ENCODE peak calls at places on chromosomes 11 and 22, in six cellular contexts. One of them, this sample, is unnamed.

GRCh38 chr11:88103337-88104206 is 71.7 kb downstream of the RAB38 start:
- DNase-seq in cardiac muscle cell: peak
- DNase-seq in fibroblast of lung: peak
- DNase-seq in dorsolateral prefrontal cortex: no peak
- DNase-seq in adrenal gland: peak
- DNase-seq in tibial nerve: no peak
- DNase-seq in this sample: peak

GRCh38 chr11:73402834-73403185 is 26.6 kb downstream of the RELT start:
- DNase-seq in cardiac muscle cell: no peak
- DNase-seq in fibroblast of lung: no peak
- DNase-seq in dorsolateral prefrontal cortex: no peak
- DNase-seq in adrenal gland: no peak
- DNase-seq in tibial nerve: no peak
- DNase-seq in this sample: no peak

GRCh38 chr11:117663826-117664225 is 133.2 kb downstream of the DSCAML1 start:
- DNase-seq in cardiac muscle cell: no peak
- DNase-seq in fibroblast of lung: no peak
- DNase-seq in dorsolateral prefrontal cortex: peak
- DNase-seq in adrenal gland: no peak
- DNase-seq in tibial nerve: no peak
- DNase-seq in this sample: no peak

GRCh38 chr11:2519879-2520735 is 75.3 kb downstream of the KCNQ1 start:
- DNase-seq in cardiac muscle cell: no peak
- DNase-seq in fibroblast of lung: no peak
- DNase-seq in dorsolateral prefrontal cortex: peak
- DNase-seq in adrenal gland: peak
- DNase-seq in tibial nerve: no peak
- DNase-seq in this sample: no peak

GRCh38 chr11:88181776-88182175 is 6.5 kb upstream of the RAB38 start:
- DNase-seq in cardiac muscle cell: no peak
- DNase-seq in fibroblast of lung: no peak
- DNase-seq in dorsolateral prefrontal cortex: no peak
- DNase-seq in adrenal gland: no peak
- DNase-seq in tibial nerve: no peak
- DNase-seq in this sample: no peak

GRCh38 chr11:71372693-71373657 is 75.2 kb downstream of the DHCR7 start:
- DNase-seq in cardiac muscle cell: peak
- DNase-seq in fibroblast of lung: peak
- DNase-seq in dorsolateral prefrontal cortex: no peak
- DNase-seq in adrenal gland: no peak
- DNase-seq in tibial nerve: no peak
- DNase-seq in this sample: no peak

GRCh38 chr22:35549338-35549737 is 8.7 kb downstream of the RASD2 start:
- DNase-seq in cardiac muscle cell: no peak
- DNase-seq in fibroblast of lung: no peak
- DNase-seq in dorsolateral prefrontal cortex: peak
- DNase-seq in adrenal gland: peak
- DNase-seq in tibial nerve: no peak
- DNase-seq in this sample: no peak

GRCh38 chr11:93719310-93719709 is 22.0 kb downstream of the TAF1D start:
- DNase-seq in cardiac muscle cell: no peak
- DNase-seq in fibroblast of lung: no peak
- DNase-seq in dorsolateral prefrontal cortex: no peak
- DNase-seq in adrenal gland: no peak
- DNase-seq in tibial nerve: no peak
- DNase-seq in this sample: no peak

GRCh38 chr11:108754901-108755625 is 90.2 kb downstream of the DDX10 start:
- DNase-seq in cardiac muscle cell: no peak
- DNase-seq in fibroblast of lung: peak
- DNase-seq in dorsolateral prefrontal cortex: no peak
- DNase-seq in adrenal gland: no peak
- DNase-seq in tibial nerve: peak
- DNase-seq in this sample: no peak

GRCh38 chr11:34067383-34068065 is 16.0 kb downstream of the CAPRIN1 start:
- DNase-seq in cardiac muscle cell: no peak
- DNase-seq in fibroblast of lung: no peak
- DNase-seq in dorsolateral prefrontal cortex: no peak
- DNase-seq in adrenal gland: no peak
- DNase-seq in tibial nerve: no peak
- DNase-seq in this sample: no peak

GRCh38 chr11:23205156-23205871 is 345.0 kb upstream of the CCDC179 start:
- DNase-seq in cardiac muscle cell: no peak
- DNase-seq in fibroblast of lung: peak
- DNase-seq in dorsolateral prefrontal cortex: no peak
- DNase-seq in adrenal gland: no peak
- DNase-seq in tibial nerve: no peak
- DNase-seq in this sample: no peak

GRCh38 chr11:63919267-63920125 is 2.5 kb upstream of the RCOR2 start:
- DNase-seq in cardiac muscle cell: peak
- DNase-seq in fibroblast of lung: no peak
- DNase-seq in dorsolateral prefrontal cortex: no peak
- DNase-seq in adrenal gland: no peak
- DNase-seq in tibial nerve: no peak
- DNase-seq in this sample: peak

GRCh38 chr11:1779034-1779805 is 15.5 kb upstream of the CTSD start:
- DNase-seq in cardiac muscle cell: no peak
- DNase-seq in fibroblast of lung: no peak
- DNase-seq in dorsolateral prefrontal cortex: peak
- DNase-seq in adrenal gland: no peak
- DNase-seq in tibial nerve: no peak
- DNase-seq in this sample: no peak

GRCh38 chr11:130826572-130826971 is 89.7 kb downstream of the SNX19 start:
- DNase-seq in cardiac muscle cell: peak
- DNase-seq in fibroblast of lung: no peak
- DNase-seq in dorsolateral prefrontal cortex: no peak
- DNase-seq in adrenal gland: no peak
- DNase-seq in tibial nerve: no peak
- DNase-seq in this sample: no peak

GRCh38 chr11:130828741-130829140 is 87.5 kb downstream of the SNX19 start:
- DNase-seq in cardiac muscle cell: no peak
- DNase-seq in fibroblast of lung: peak
- DNase-seq in dorsolateral prefrontal cortex: no peak
- DNase-seq in adrenal gland: peak
- DNase-seq in tibial nerve: no peak
- DNase-seq in this sample: no peak

GRCh38 chr11:130829801-130830562 is 86.3 kb downstream of the SNX19 start:
- DNase-seq in cardiac muscle cell: no peak
- DNase-seq in fibroblast of lung: peak
- DNase-seq in dorsolateral prefrontal cortex: no peak
- DNase-seq in adrenal gland: peak
- DNase-seq in tibial nerve: peak
- DNase-seq in this sample: peak

GRCh38 chr11:130825621-130826020 is 90.7 kb downstream of the SNX19 start:
- DNase-seq in cardiac muscle cell: no peak
- DNase-seq in fibroblast of lung: no peak
- DNase-seq in dorsolateral prefrontal cortex: no peak
- DNase-seq in adrenal gland: no peak
- DNase-seq in tibial nerve: no peak
- DNase-seq in this sample: no peak

DNA sequence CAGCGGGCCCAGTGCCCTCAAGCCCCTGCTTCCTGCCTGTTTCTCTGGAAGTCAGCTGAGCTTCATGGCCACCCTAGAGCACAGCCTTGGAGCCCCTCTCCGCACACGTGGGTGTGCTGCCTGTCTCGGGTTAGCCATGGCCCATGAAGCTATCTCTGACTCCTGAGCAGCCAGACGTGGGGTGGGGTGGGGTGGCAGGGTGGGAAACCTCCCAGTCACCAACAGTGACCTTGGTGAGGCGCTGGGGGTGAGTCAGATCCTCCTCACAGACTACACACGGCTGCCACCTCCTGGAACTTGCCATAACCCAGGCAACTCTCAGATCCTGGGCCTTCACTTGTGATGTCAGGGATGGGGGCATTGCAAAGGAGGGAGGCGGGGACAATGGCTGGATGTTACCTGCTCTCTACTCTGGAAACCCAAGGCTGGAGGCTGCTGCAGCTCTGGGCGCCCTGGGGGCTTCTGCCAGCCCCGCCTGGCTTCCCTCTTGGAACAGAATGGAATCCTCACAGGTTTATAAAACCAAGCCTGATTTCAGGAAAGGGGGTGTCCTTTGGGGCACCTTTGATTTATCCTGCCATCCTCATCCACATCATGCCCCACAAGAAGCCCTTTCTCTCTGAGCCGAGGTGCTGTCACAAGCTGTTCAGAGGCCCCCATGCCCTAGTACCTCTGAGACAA is 88.4 kb downstream of the SNX19 start:
- DNase-seq in cardiac muscle cell: peak
- DNase-seq in fibroblast of lung: peak
- DNase-seq in dorsolateral prefrontal cortex: no peak
- DNase-seq in adrenal gland: peak
- DNase-seq in tibial nerve: peak
- DNase-seq in this sample: peak
- TF ChIP-seq CTCF in cardiac muscle cell: peak
- TF ChIP-seq CTCF in fibroblast of lung: peak
- TF ChIP-seq CTCF in dorsolateral prefrontal cortex: no peak
- TF ChIP-seq CTCF in adrenal gland: peak
- TF ChIP-seq CTCF in tibial nerve: peak
- TF ChIP-seq CTCF in this sample: no peak

DNA sequence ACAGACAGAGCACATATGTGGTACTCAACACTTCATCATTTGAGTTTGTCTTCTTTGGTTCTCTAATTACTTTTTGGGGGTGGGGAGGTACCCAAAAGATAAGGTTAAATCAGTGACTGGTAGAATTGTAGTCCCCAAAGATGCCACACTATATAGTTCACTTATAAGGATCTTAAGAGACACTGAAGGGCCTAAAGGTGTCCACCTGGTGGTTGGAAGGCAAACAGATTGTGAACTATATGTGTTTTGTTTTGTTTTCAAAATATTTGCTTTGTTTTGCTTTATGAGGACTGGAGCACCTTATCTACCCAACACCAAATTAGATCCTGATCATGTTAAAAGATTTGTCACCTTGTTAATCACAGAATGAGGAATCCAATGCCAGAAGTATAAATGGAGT is 136.1 kb downstream of the DCDC1 start:
- DNase-seq in cardiac muscle cell: no peak
- DNase-seq in fibroblast of lung: no peak
- DNase-seq in dorsolateral prefrontal cortex: no peak
- DNase-seq in adrenal gland: no peak
- DNase-seq in tibial nerve: no peak
- DNase-seq in this sample: no peak
- TF ChIP-seq CTCF in cardiac muscle cell: peak
- TF ChIP-seq CTCF in fibroblast of lung: peak
- TF ChIP-seq CTCF in dorsolateral prefrontal cortex: no peak
- TF ChIP-seq CTCF in adrenal gland: no peak
- TF ChIP-seq CTCF in tibial nerve: no peak
- TF ChIP-seq CTCF in this sample: no peak

GRCh38 chr11:35466058-35466457 is 46.7 kb upstream of the SLC1A2 start:
- DNase-seq in cardiac muscle cell: no peak
- DNase-seq in fibroblast of lung: no peak
- DNase-seq in dorsolateral prefrontal cortex: no peak
- DNase-seq in adrenal gland: no peak
- DNase-seq in tibial nerve: no peak
- DNase-seq in this sample: no peak

GRCh38 chr11:35463211-35463810 is 44.0 kb upstream of the SLC1A2 start:
- DNase-seq in cardiac muscle cell: no peak
- DNase-seq in fibroblast of lung: no peak
- DNase-seq in dorsolateral prefrontal cortex: peak
- DNase-seq in adrenal gland: no peak
- DNase-seq in tibial nerve: no peak
- DNase-seq in this sample: no peak

GRCh38 chr11:35464308-35464707 is 45.0 kb upstream of the SLC1A2 start:
- DNase-seq in cardiac muscle cell: no peak
- DNase-seq in fibroblast of lung: peak
- DNase-seq in dorsolateral prefrontal cortex: no peak
- DNase-seq in adrenal gland: no peak
- DNase-seq in tibial nerve: no peak
- DNase-seq in this sample: no peak

GRCh38 chr11:35458846-35459245 is 39.5 kb upstream of the SLC1A2 start:
- DNase-seq in cardiac muscle cell: no peak
- DNase-seq in fibroblast of lung: peak
- DNase-seq in dorsolateral prefrontal cortex: no peak
- DNase-seq in adrenal gland: no peak
- DNase-seq in tibial nerve: no peak
- DNase-seq in this sample: no peak

DNA sequence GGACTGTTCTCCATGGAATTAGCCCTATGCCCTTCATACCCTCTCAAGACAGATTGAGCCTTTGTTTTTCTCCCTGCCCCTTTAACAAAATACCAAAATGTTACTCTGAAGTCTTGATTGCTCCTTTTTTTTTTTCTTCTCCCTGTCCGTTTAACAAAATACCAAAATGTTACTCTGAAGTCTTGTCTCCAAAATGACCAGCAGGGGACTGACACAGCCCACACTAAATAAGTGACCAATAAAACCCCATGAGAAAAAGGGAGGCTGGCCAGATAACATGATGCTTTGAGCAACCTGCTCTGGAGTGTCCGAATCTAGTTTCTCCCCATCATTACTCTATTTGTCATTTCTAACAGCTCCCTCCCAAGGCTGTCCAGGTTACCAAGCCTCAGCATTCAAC is 42.6 kb upstream of the SLC1A2 start:
- DNase-seq in cardiac muscle cell: no peak
- DNase-seq in fibroblast of lung: no peak
- DNase-seq in dorsolateral prefrontal cortex: no peak
- DNase-seq in adrenal gland: no peak
- DNase-seq in tibial nerve: no peak
- DNase-seq in this sample: no peak
- TF ChIP-seq CTCF in cardiac muscle cell: no peak
- TF ChIP-seq CTCF in fibroblast of lung: no peak
- TF ChIP-seq CTCF in dorsolateral prefrontal cortex: no peak
- TF ChIP-seq CTCF in adrenal gland: no peak
- TF ChIP-seq CTCF in tibial nerve: no peak
- TF ChIP-seq CTCF in this sample: no peak

DNA sequence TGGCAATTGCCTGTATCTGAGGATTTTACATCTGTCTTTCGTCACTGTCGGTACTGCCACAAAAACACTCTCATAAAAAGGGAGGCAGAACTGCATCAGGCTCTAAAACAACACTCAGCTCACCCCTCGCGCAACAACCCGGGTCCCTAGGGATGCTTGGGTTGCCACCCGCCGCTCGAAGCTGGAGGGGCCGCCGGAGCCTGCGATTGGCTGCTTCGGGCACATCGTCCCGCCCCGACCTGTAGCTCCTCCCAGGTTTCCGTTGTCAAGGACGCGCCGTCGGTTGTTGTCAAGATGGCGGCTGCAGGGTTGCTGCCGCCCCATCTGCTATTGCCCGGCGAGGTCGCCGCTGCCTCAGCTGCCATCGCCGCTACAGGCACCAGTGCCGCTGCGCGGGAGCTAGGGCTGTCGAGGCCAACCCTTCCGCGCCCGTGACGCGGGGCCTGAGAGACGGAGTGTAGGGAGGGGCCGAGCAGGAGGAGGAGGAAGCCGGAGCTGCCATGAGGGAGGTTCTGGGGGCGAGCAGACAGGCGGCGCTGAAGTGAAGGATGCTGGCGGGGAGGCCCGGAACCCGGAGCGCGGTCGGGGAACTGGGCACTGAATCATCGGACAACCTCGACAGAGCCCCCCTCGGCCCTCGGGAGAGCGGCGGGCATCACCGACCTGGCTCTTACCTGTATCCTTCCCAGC is at the start of gene CEP126:
- DNase-seq in cardiac muscle cell: peak
- DNase-seq in fibroblast of lung: peak
- DNase-seq in dorsolateral prefrontal cortex: peak
- DNase-seq in adrenal gland: peak
- DNase-seq in tibial nerve: peak
- DNase-seq in this sample: peak
- TF ChIP-seq CTCF in cardiac muscle cell: peak
- TF ChIP-seq CTCF in fibroblast of lung: peak
- TF ChIP-seq CTCF in dorsolateral prefrontal cortex: peak
- TF ChIP-seq CTCF in adrenal gland: peak
- TF ChIP-seq CTCF in tibial nerve: peak
- TF ChIP-seq CTCF in this sample: peak